ENCODE peak calls at places on chromosomes 2 and 18, in five cellular contexts. One of them, this sample, is unnamed.

GRCh38 chr2:54176577-54176976 is 61.2 kb downstream of the ACYP2 start:
- DNase-seq in HepG2: peak; percentile 85
- DNase-seq in transverse colon: peak; percentile 9
- DNase-seq in tibial nerve: peak; percentile 26
- DNase-seq in K562: peak; percentile 14
- DNase-seq in this sample: peak; percentile 46

GRCh38 chr2:68853035-68853434 is 18.2 kb downstream of the BMP10 start:
- DNase-seq in HepG2: no peak
- DNase-seq in transverse colon: no peak
- DNase-seq in tibial nerve: no peak
- DNase-seq in K562: no peak
- DNase-seq in this sample: no peak

GRCh38 chr2:29009711-29010677 is 28.9 kb downstream of the TOGARAM2 start:
- DNase-seq in HepG2: no peak
- DNase-seq in transverse colon: no peak
- DNase-seq in tibial nerve: no peak
- DNase-seq in K562: no peak
- DNase-seq in this sample: no peak

GRCh38 chr2:122804494-122804893 is 1049.0 kb downstream of the TSN start:
- DNase-seq in HepG2: no peak
- DNase-seq in transverse colon: no peak
- DNase-seq in tibial nerve: no peak
- DNase-seq in K562: no peak
- DNase-seq in this sample: no peak

GRCh38 chr2:150167711-150168110 is 319.8 kb downstream of the RND3 start:
- DNase-seq in HepG2: no peak
- DNase-seq in transverse colon: no peak
- DNase-seq in tibial nerve: no peak
- DNase-seq in K562: peak; percentile 50
- DNase-seq in this sample: no peak

GRCh38 chr2:192011196-192011595 is 164.3 kb upstream of the CAVIN2 start:
- DNase-seq in HepG2: no peak
- DNase-seq in transverse colon: no peak
- DNase-seq in tibial nerve: no peak
- DNase-seq in K562: no peak
- DNase-seq in this sample: no peak

GRCh38 chr18:51135361-51135760 is 62.1 kb downstream of the MEX3C start:
- DNase-seq in HepG2: no peak
- DNase-seq in transverse colon: no peak
- DNase-seq in tibial nerve: no peak
- DNase-seq in K562: no peak
- DNase-seq in this sample: no peak

GRCh38 chr2:210474776-210475175 is 1.8 kb downstream of the LANCL1 start:
- DNase-seq in HepG2: no peak
- DNase-seq in transverse colon: no peak
- DNase-seq in tibial nerve: no peak
- DNase-seq in K562: no peak
- DNase-seq in this sample: no peak

GRCh38 chr2:202035089-202035940 is 1.7 kb downstream of the FZD7 start:
- DNase-seq in HepG2: no peak
- DNase-seq in transverse colon: peak; percentile 60
- DNase-seq in tibial nerve: peak; percentile 42
- DNase-seq in K562: no peak
- DNase-seq in this sample: peak; percentile 81

GRCh38 chr2:19140463-19141208 is 217.8 kb downstream of the OSR1 start:
- DNase-seq in HepG2: peak; percentile 99
- DNase-seq in transverse colon: no peak
- DNase-seq in tibial nerve: no peak
- DNase-seq in K562: no peak
- DNase-seq in this sample: no peak

GRCh38 chr2:23532311-23533013 is 147.5 kb downstream of the KLHL29 start:
- DNase-seq in HepG2: no peak
- DNase-seq in transverse colon: no peak
- DNase-seq in tibial nerve: no peak
- DNase-seq in K562: no peak
- DNase-seq in this sample: peak; percentile 79

GRCh38 chr2:19671311-19671710 is 230.5 kb downstream of the TTC32 start:
- DNase-seq in HepG2: no peak
- DNase-seq in transverse colon: no peak
- DNase-seq in tibial nerve: no peak
- DNase-seq in K562: no peak
- DNase-seq in this sample: no peak

GRCh38 chr18:62447652-62448051 is 75.2 kb upstream of the ZCCHC2 start:
- DNase-seq in HepG2: no peak
- DNase-seq in transverse colon: no peak
- DNase-seq in tibial nerve: no peak
- DNase-seq in K562: no peak
- DNase-seq in this sample: no peak

GRCh38 chr18:12657849-12658829 is at the start of gene SPIRE1:
- DNase-seq in HepG2: peak; percentile 29
- DNase-seq in transverse colon: peak; percentile 70
- DNase-seq in tibial nerve: peak; percentile 59
- DNase-seq in K562: peak; percentile 73
- DNase-seq in this sample: peak; percentile 60

GRCh38 chr2:23171108-23171507 is 213.9 kb upstream of the KLHL29 start:
- DNase-seq in HepG2: no peak
- DNase-seq in transverse colon: no peak
- DNase-seq in tibial nerve: no peak
- DNase-seq in K562: no peak
- DNase-seq in this sample: no peak

GRCh38 chr2:8578335-8579244 is 103.3 kb upstream of the ID2 start:
- DNase-seq in HepG2: no peak
- DNase-seq in transverse colon: no peak
- DNase-seq in tibial nerve: no peak
- DNase-seq in K562: no peak
- DNase-seq in this sample: no peak

GRCh38 chr2:209423562-209424541 is at the start of gene MAP2:
- DNase-seq in HepG2: peak; percentile 61
- DNase-seq in transverse colon: peak; percentile 75
- DNase-seq in tibial nerve: peak; percentile 54
- DNase-seq in K562: peak; percentile 68
- DNase-seq in this sample: peak; percentile 85

GRCh38 chr2:41728757-41729338 is 319.0 kb upstream of the PKDCC start:
- DNase-seq in HepG2: peak; percentile 64
- DNase-seq in transverse colon: no peak
- DNase-seq in tibial nerve: no peak
- DNase-seq in K562: no peak
- DNase-seq in this sample: no peak

GRCh38 chr2:184336688-184337087 is 261.6 kb upstream of the ZNF804A start:
- DNase-seq in HepG2: no peak
- DNase-seq in transverse colon: no peak
- DNase-seq in tibial nerve: no peak
- DNase-seq in K562: no peak
- DNase-seq in this sample: no peak

GRCh38 chr18:22865354-22866116 is 67.6 kb upstream of the RBBP8 start:
- DNase-seq in HepG2: no peak
- DNase-seq in transverse colon: no peak
- DNase-seq in tibial nerve: no peak
- DNase-seq in K562: no peak
- DNase-seq in this sample: no peak

GRCh38 chr2:216932806-216933579 is 73.1 kb upstream of the TNP1 start:
- DNase-seq in HepG2: no peak
- DNase-seq in transverse colon: no peak
- DNase-seq in tibial nerve: no peak
- DNase-seq in K562: peak; percentile 36
- DNase-seq in this sample: no peak

GRCh38 chr2:188726561-188727247 is 247.5 kb upstream of the COL3A1 start:
- DNase-seq in HepG2: no peak
- DNase-seq in transverse colon: no peak
- DNase-seq in tibial nerve: no peak
- DNase-seq in K562: no peak
- DNase-seq in this sample: no peak

GRCh38 chr2:2830576-2830975 is 499.5 kb upstream of the MYT1L start:
- DNase-seq in HepG2: no peak
- DNase-seq in transverse colon: no peak
- DNase-seq in tibial nerve: no peak
- DNase-seq in K562: no peak
- DNase-seq in this sample: no peak
- TF ChIP-seq EP300 in HepG2: no peak
- TF ChIP-seq EP300 in transverse colon: no peak
- TF ChIP-seq EP300 in tibial nerve: no peak
- TF ChIP-seq EP300 in K562: no peak
- TF ChIP-seq EP300 in this sample: no peak

GRCh38 chr2:207543272-207543671 is 13.5 kb downstream of the CREB1 start:
- DNase-seq in HepG2: no peak
- DNase-seq in transverse colon: no peak
- DNase-seq in tibial nerve: no peak
- DNase-seq in K562: no peak
- DNase-seq in this sample: no peak

GRCh38 chr2:207546822-207547221 is 17.1 kb downstream of the CREB1 start:
- DNase-seq in HepG2: no peak
- DNase-seq in transverse colon: no peak
- DNase-seq in tibial nerve: no peak
- DNase-seq in K562: no peak
- DNase-seq in this sample: no peak

DNA sequence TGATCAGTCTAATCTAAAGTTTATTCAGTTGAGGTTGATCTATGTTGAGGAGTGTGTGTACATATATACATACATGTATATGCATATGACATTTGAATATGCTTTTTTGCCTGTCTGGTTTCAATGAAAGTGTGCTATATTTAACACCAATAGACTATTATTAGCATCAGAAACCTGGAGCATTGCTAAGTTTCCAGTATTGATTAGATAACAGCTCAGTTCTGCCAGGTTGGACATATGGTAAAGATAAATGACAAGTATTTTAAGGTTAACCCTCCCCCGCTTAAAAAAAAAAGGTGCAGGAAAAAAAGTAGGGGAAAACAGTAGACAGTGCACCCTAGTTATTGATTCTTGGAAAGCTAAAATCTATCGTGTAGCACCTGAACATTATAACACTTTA is 19.4 kb downstream of the CREB1 start:
- DNase-seq in HepG2: no peak
- DNase-seq in transverse colon: no peak
- DNase-seq in tibial nerve: no peak
- DNase-seq in K562: no peak
- DNase-seq in this sample: no peak
- H3K4me3 ChIP-seq in HepG2: no peak overlapping the region
- H3K4me3 ChIP-seq in transverse colon: no peak overlapping the region
- H3K4me3 ChIP-seq in tibial nerve: no peak overlapping the region
- H3K4me3 ChIP-seq in K562: no peak overlapping the region
- H3K4me3 ChIP-seq in this sample: no peak overlapping the region

GRCh38 chr18:55421612-55422381 is 166.2 kb downstream of the TCF4 start:
- DNase-seq in HepG2: no peak
- DNase-seq in transverse colon: no peak
- DNase-seq in tibial nerve: no peak
- DNase-seq in K562: no peak
- DNase-seq in this sample: peak; percentile 42

GRCh38 chr18:55420977-55421611 is 166.9 kb downstream of the TCF4 start:
- DNase-seq in HepG2: no peak
- DNase-seq in transverse colon: no peak
- DNase-seq in tibial nerve: no peak
- DNase-seq in K562: no peak
- DNase-seq in this sample: no peak

GRCh38 chr18:55419132-55419938 is 168.7 kb downstream of the TCF4 start:
- DNase-seq in HepG2: no peak
- DNase-seq in transverse colon: no peak
- DNase-seq in tibial nerve: no peak
- DNase-seq in K562: no peak
- DNase-seq in this sample: no peak

GRCh38 chr18:55419939-55420664 is 167.9 kb downstream of the TCF4 start:
- DNase-seq in HepG2: no peak
- DNase-seq in transverse colon: no peak
- DNase-seq in tibial nerve: no peak
- DNase-seq in K562: no peak
- DNase-seq in this sample: no peak

GRCh38 chr18:55420665-55420964 is 167.4 kb downstream of the TCF4 start:
- DNase-seq in HepG2: no peak
- DNase-seq in transverse colon: no peak
- DNase-seq in tibial nerve: no peak
- DNase-seq in K562: no peak
- DNase-seq in this sample: no peak
- H3K4me1 ChIP-seq in HepG2: no peaks in the 10 kb centered on the region
- H3K4me1 ChIP-seq in transverse colon: peaks cover 27% of the 10 kb centered on the region
- H3K4me1 ChIP-seq in tibial nerve: no peaks in the 10 kb centered on the region
- H3K4me1 ChIP-seq in K562: no peaks in the 10 kb centered on the region
- H3K4me1 ChIP-seq in this sample: peaks cover 3% of the 10 kb centered on the region

DNA sequence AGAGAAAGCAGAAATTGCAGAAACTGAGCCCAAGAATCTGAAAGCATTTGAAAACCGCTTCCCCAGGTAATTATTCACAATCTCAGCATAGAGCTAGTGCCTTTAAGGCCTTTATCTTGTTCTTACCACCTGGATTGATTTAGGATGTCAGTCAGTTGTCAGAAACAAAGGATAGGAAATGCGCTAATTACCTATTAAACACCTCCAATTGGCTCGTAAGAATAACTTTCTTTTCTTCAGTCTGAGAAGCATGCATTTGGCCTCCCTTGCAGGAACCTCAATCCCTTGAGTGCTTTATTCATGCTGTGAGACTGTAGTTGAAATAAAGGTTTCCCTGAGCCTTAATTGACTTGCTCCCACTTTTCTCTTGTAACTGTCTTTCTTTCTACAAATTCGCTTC is 400.3 kb upstream of the LRATD1 start:
- DNase-seq in HepG2: no peak
- DNase-seq in transverse colon: no peak
- DNase-seq in tibial nerve: no peak
- DNase-seq in K562: no peak
- DNase-seq in this sample: no peak
- TF ChIP-seq EP300 in HepG2: no peak
- TF ChIP-seq EP300 in transverse colon: no peak
- TF ChIP-seq EP300 in tibial nerve: no peak
- TF ChIP-seq EP300 in K562: no peak
- TF ChIP-seq EP300 in this sample: no peak